ENCODE peak calls at places on chromosome 2, in ten cellular contexts. Y, D, O, F, R, N, Z, T, W and U are unnamed samples.

GRCh38 chr2:120745420-120746178 is 9.9 kb downstream of the GLI2 start:
- DNase-seq in Y (no peak), D (no peak), O (no peak), F (no peak), R (no peak), N (no peak), Z (no peak), T (no peak), W (no peak), U (no peak)

GRCh38 chr2:162938387-162938786 is 99.8 kb upstream of the KCNH7 start:
- DNase-seq in Y (no peak), D (no peak), O (no peak), F (no peak), R (no peak), N (no peak), Z (no peak), T (no peak), W (no peak), U (no peak)

GRCh38 chr2:54191361-54192130 is 64.5 kb downstream of the TSPYL6 start:
- DNase-seq in Y (no peak), D (no peak), O (no peak), F (no peak), R (no peak), N (no peak), Z (no peak), T (no peak), W (no peak), U (no peak)

GRCh38 chr2:198371902-198372611 is 567.7 kb downstream of the PLCL1 start:
- DNase-seq in Y (no peak), D (no peak), O (no peak), F (peak), R (no peak), N (no peak), Z (no peak), T (no peak), W (no peak), U (no peak)

GRCh38 chr2:230128943-230129342 is 60.2 kb upstream of the SLC16A14 start:
- DNase-seq in Y (no peak), D (no peak), O (no peak), F (no peak), R (no peak), N (no peak), Z (no peak), T (no peak), W (no peak), U (no peak)

GRCh38 chr2:21793461-21793860 is 669.7 kb downstream of the TDRD15 start:
- DNase-seq in Y (no peak), D (no peak), O (no peak), F (no peak), R (no peak), N (no peak), Z (no peak), T (no peak), W (no peak), U (no peak)

GRCh38 chr2:178012639-178013038 is 59.9 kb downstream of the PDE11A start:
- DNase-seq in Y (no peak), D (no peak), O (no peak), F (no peak), R (no peak), N (no peak), Z (no peak), T (no peak), W (no peak), U (no peak)

GRCh38 chr2:30920511-30920910 is 113.3 kb upstream of the CAPN13 start:
- DNase-seq in Y (no peak), D (no peak), O (no peak), F (no peak), R (no peak), N (no peak), Z (no peak), T (no peak), W (no peak), U (no peak)

GRCh38 chr2:128868686-128869551 is 550.3 kb upstream of the HS6ST1 start:
- DNase-seq in Y (no peak), D (no peak), O (no peak), F (no peak), R (no peak), N (no peak), Z (no peak), T (no peak), W (no peak), U (no peak)

GRCh38 chr2:218996937-218997336 is 3.7 kb upstream of the CRYBA2 start:
- DNase-seq in Y (no peak), D (peak), O (no peak), F (no peak), R (no peak), N (no peak), Z (no peak), T (no peak), W (peak), U (no peak)

GRCh38 chr2:85254540-85255261 is 73.1 kb downstream of the TGOLN2 start:
- DNase-seq in Y (no peak), D (no peak), O (no peak), F (no peak), R (no peak), N (no peak), Z (no peak), T (no peak), W (no peak), U (no peak)

GRCh38 chr2:235201796-235202195 is 250.0 kb downstream of the SH3BP4 start:
- DNase-seq in Y (no peak), D (no peak), O (no peak), F (no peak), R (no peak), N (no peak), Z (no peak), T (no peak), W (no peak), U (no peak)

GRCh38 chr2:219247678-219248642 is 2.7 kb downstream of the STK16 start:
- DNase-seq in Y (no peak), D (no peak), O (no peak), F (no peak), R (no peak), N (peak), Z (no peak), T (peak), W (no peak), U (no peak)

GRCh38 chr2:73111300-73112025 is 1.3 kb downstream of the RAB11FIP5 start:
- DNase-seq in Y (no peak), D (no peak), O (peak), F (no peak), R (no peak), N (no peak), Z (no peak), T (peak), W (no peak), U (peak)

GRCh38 chr2:74902281-74902860 is 56.1 kb upstream of the POLE4 start:
- DNase-seq in Y (peak), D (peak), O (no peak), F (no peak), R (no peak), N (no peak), Z (peak), T (no peak), W (no peak), U (no peak)

GRCh38 chr2:72738096-72738495 is 87.7 kb downstream of the EXOC6B start:
- DNase-seq in Y (no peak), D (no peak), O (no peak), F (no peak), R (no peak), N (no peak), Z (no peak), T (no peak), W (no peak), U (no peak)

GRCh38 chr2:68292108-68292710 is 27.5 kb downstream of the CNRIP1 start:
- DNase-seq in Y (no peak), D (peak), O (peak), F (peak), R (no peak), N (no peak), Z (no peak), T (peak), W (no peak), U (peak)

GRCh38 chr2:214593723-214594122 is 182.9 kb downstream of the VWC2L start:
- DNase-seq in Y (no peak), D (no peak), O (peak), F (no peak), R (no peak), N (no peak), Z (no peak), T (no peak), W (no peak), U (no peak)

GRCh38 chr2:235383272-235383843 is 110.5 kb upstream of the AGAP1 start:
- DNase-seq in Y (no peak), D (no peak), O (no peak), F (no peak), R (no peak), N (no peak), Z (peak), T (no peak), W (no peak), U (no peak)

GRCh38 chr2:115075800-115076199 is 633.4 kb downstream of the DPP10 start:
- DNase-seq in Y (no peak), D (no peak), O (no peak), F (no peak), R (no peak), N (no peak), Z (no peak), T (no peak), W (no peak), U (no peak)

GRCh38 chr2:80499095-80499494 is 194.5 kb upstream of the LRRTM1 start:
- DNase-seq in Y (peak), D (no peak), O (peak), F (no peak), R (no peak), N (no peak), Z (peak), T (no peak), W (peak), U (peak)

GRCh38 chr2:43343573-43344304 is 117.3 kb upstream of the ZFP36L2 start:
- DNase-seq in Y (no peak), D (no peak), O (peak), F (no peak), R (no peak), N (no peak), Z (no peak), T (no peak), W (peak), U (no peak)

GRCh38 chr2:23698733-23699391 is 228.1 kb downstream of the ATAD2B start:
- DNase-seq in Y (no peak), D (no peak), O (no peak), F (no peak), R (no peak), N (no peak), Z (no peak), T (no peak), W (no peak), U (no peak)

GRCh38 chr2:64404002-64404731 is 49.8 kb upstream of the LGALSL start:
- DNase-seq in Y (peak), D (no peak), O (peak), F (no peak), R (no peak), N (no peak), Z (peak), T (no peak), W (peak), U (no peak)

GRCh38 chr2:20065885-20066602 is 14.6 kb upstream of the LAPTM4A start:
- DNase-seq in Y (no peak), D (peak), O (no peak), F (no peak), R (no peak), N (no peak), Z (peak), T (peak), W (peak), U (peak)

GRCh38 chr2:236054661-236055060 is 113.5 kb downstream of the GBX2 start:
- DNase-seq in Y (no peak), D (no peak), O (no peak), F (no peak), R (no peak), N (no peak), Z (no peak), T (no peak), W (no peak), U (no peak)

GRCh38 chr2:173354073-173354600 is 535 bp upstream of the CDCA7 start:
- DNase-seq in Y (no peak), D (no peak), O (no peak), F (peak), R (no peak), N (no peak), Z (no peak), T (no peak), W (peak), U (peak)

GRCh38 chr2:205408690-205409089 is 273.6 kb upstream of the NRP2 start:
- DNase-seq in Y (no peak), D (no peak), O (no peak), F (no peak), R (no peak), N (no peak), Z (no peak), T (no peak), W (no peak), U (no peak)

GRCh38 chr2:241811209-241811951 is 2.4 kb downstream of the NEU4 start:
- DNase-seq in Y (peak), D (no peak), O (no peak), F (peak), R (no peak), N (no peak), Z (no peak), T (no peak), W (no peak), U (no peak)

GRCh38 chr2:232522014-232522854 is 2.0 kb downstream of the PRSS56 start:
- DNase-seq in Y (peak), D (no peak), O (peak), F (peak), R (peak), N (peak), Z (no peak), T (peak), W (no peak), U (peak)

GRCh38 chr2:3651686-3652516 is 6.1 kb upstream of the ALLC start:
- DNase-seq in Y (no peak), D (peak), O (peak), F (peak), R (peak), N (peak), Z (peak), T (peak), W (peak), U (no peak)

GRCh38 chr2:237964578-237965404 is 2.0 kb upstream of the UBE2F start:
- DNase-seq in Y (no peak), D (no peak), O (no peak), F (no peak), R (no peak), N (no peak), Z (no peak), T (no peak), W (no peak), U (no peak)

GRCh38 chr2:189627789-189628188 is 33.5 kb upstream of the ASNSD1 start:
- DNase-seq in Y (no peak), D (no peak), O (no peak), F (no peak), R (no peak), N (no peak), Z (no peak), T (no peak), W (no peak), U (no peak)

GRCh38 chr2:238425979-238426567 is 654 bp upstream of the ASB1 start:
- DNase-seq in Y (no peak), D (no peak), O (peak), F (no peak), R (no peak), N (no peak), Z (no peak), T (no peak), W (peak), U (peak)

GRCh38 chr2:241702155-241702404 is 241 bp downstream of the ING5 start:
- DNase-seq in Y (peak), D (peak), O (no peak), F (peak), R (peak), N (peak), Z (no peak), T (peak), W (no peak), U (peak)

GRCh38 chr2:216057688-216058193 is 23.9 kb downstream of the PECR start:
- DNase-seq in Y (no peak), D (no peak), O (no peak), F (peak), R (peak), N (peak), Z (peak), T (peak), W (no peak), U (no peak)

GRCh38 chr2:238134393-238134785 is 4.1 kb upstream of the KLHL30 start:
- DNase-seq in Y (no peak), D (no peak), O (no peak), F (no peak), R (no peak), N (no peak), Z (no peak), T (no peak), W (peak), U (no peak)